ENCODE peak calls at places on chromosomes 13 and 19, in ten cellular contexts. E is neuronal stem cell; T is HEK293T; F is T-helper 2 cell; B is NCI-H345; S is stimulated activated CD8-positive, alpha-beta memory T cell treated with anti-CD3 and anti-CD28 coated beads, Interleukin-15, amount 100 ng/mL, for 48 hours; O is RPMI8226; Q is stomach; Z is cardiac muscle cell; C is foreskin keratinocyte. H is an unnamed sample.
A peak's percentile ranks its signal among the peaks of the same experiment; 100 is the strongest.

GRCh38 chr19:33864311-33864850 is 67.7 kb downstream of the KCTD15 start:
- DNase-seq in E (no peak), T (no peak), F (no peak), B (no peak), S (no peak), O (no peak), Q (peak; percentile 57), Z (no peak), C (peak; percentile 21), H (no peak)

GRCh38 chr13:27450921-27451461 is 627 bp upstream of the MTIF3 start:
- DNase-seq in E (peak; percentile 5), T (peak; percentile 31), F (no peak), B (peak; percentile 52), S (no peak), O (peak; percentile 5), Q (peak; percentile 53), Z (peak; percentile 53), C (peak; percentile 80), H (no peak)

GRCh38 chr19:2048959-2049740 is 1.9 kb downstream of the MKNK2 start:
- DNase-seq in E (no peak), T (no peak), F (no peak), B (peak; percentile 57), S (no peak), O (no peak), Q (no peak), Z (no peak), C (no peak), H (no peak)

GRCh38 chr13:76161143-76161542 is 525.0 kb downstream of the LMO7 start:
- DNase-seq in E (no peak), T (no peak), F (no peak), B (no peak), S (no peak), O (no peak), Q (no peak), Z (no peak), C (no peak), H (no peak)

GRCh38 chr19:58558066-58558622 is at the start of gene UBE2M:
- DNase-seq in E (no peak), T (no peak), F (peak; percentile 61), B (no peak), S (no peak), O (no peak), Q (peak; percentile 63), Z (no peak), C (no peak), H (no peak)

GRCh38 chr19:33797821-33798633 is 1.4 kb downstream of the KCTD15 start:
- DNase-seq in E (peak; percentile 61), T (peak; percentile 36), F (no peak), B (no peak), S (no peak), O (peak; percentile 49), Q (peak; percentile 57), Z (peak; percentile 66), C (peak; percentile 45), H (no peak)

GRCh38 chr19:45517641-45518468 is 10.6 kb downstream of the VASP start:
- DNase-seq in E (no peak), T (no peak), F (no peak), B (no peak), S (no peak), O (no peak), Q (no peak), Z (no peak), C (no peak), H (no peak)

GRCh38 chr19:48363500-48363809 is 285 bp downstream of the TMEM143 start:
- DNase-seq in E (no peak), T (no peak), F (peak; percentile 9), B (no peak), S (no peak), O (no peak), Q (no peak), Z (no peak), C (no peak), H (no peak)

GRCh38 chr19:29121684-29122083 is 91.3 kb downstream of the UQCRFS1 start:
- DNase-seq in E (no peak), T (no peak), F (no peak), B (no peak), S (no peak), O (no peak), Q (no peak), Z (peak; percentile 6), C (no peak), H (peak; percentile 36)

GRCh38 chr13:31588923-31589322 is 150.4 kb upstream of the RXFP2 start:
- DNase-seq in E (no peak), T (no peak), F (no peak), B (no peak), S (no peak), O (no peak), Q (no peak), Z (no peak), C (no peak), H (no peak)

GRCh38 chr13:28179974-28180373 is 41.6 kb downstream of the PAN3 start:
- DNase-seq in E (no peak), T (no peak), F (no peak), B (no peak), S (no peak), O (no peak), Q (no peak), Z (no peak), C (no peak), H (no peak)

GRCh38 chr13:103287659-103288058 is 221.4 kb upstream of the SLC10A2 start:
- DNase-seq in E (no peak), T (no peak), F (no peak), B (no peak), S (no peak), O (no peak), Q (no peak), Z (peak; percentile 12), C (peak; percentile 95), H (no peak)

GRCh38 chr13:95603887-95604533 is 40.5 kb downstream of the DZIP1 start:
- DNase-seq in E (no peak), T (no peak), F (no peak), B (peak; percentile 24), S (no peak), O (no peak), Q (peak; percentile 46), Z (peak; percentile 59), C (peak; percentile 33), H (no peak)

H was measured in NT2/D1.